ENCODE peak calls at places on chromosomes 13 and 19, in nine cellular contexts. H is AG10803; S is HT-29; J is iris pigment epithelial cell; C is activated CD4-positive, alpha-beta T cell treated with anti-CD3 and anti-CD28 coated beads, Interleukin-2, amount 10 ng/mL, durations not matched to agents 7 days and 5 days; F is T-helper 17 cell; B is GM04503; K is CD4-positive, alpha-beta memory T cell; D is stimulated activated CD4-positive, alpha-beta T cell treated with anti-CD3 and anti-CD28 coated beads, Interleukin-1b, Interleukin-23, amount 100 ng/mL, for 1 hour. A is an unnamed sample.

GRCh38 chr19:55579766-55580621 is 654 bp downstream of the ZNF579 start:
- DNase-seq in B (no peak), K (no peak), C (peak; percentile 26), J (peak; percentile 42), H (peak; percentile 36), S (peak; percentile 30), F (no peak), D (no peak), A (no peak)

GRCh38 chr13:99987180-99988047 is 5.8 kb downstream of the ZIC2 start:
- DNase-seq in F (no peak), H (no peak), S (no peak), K (no peak), J (no peak), D (no peak), C (no peak), B (no peak), A (no peak)

GRCh38 chr13:30292325-30292724 is 15.0 kb downstream of the KATNAL1 start:
- DNase-seq in K (no peak), H (no peak), F (no peak), S (no peak), D (no peak), B (no peak), C (no peak), J (no peak), A (no peak)

GRCh38 chr19:2761876-2762782 is 20.9 kb downstream of the SGTA start:
- DNase-seq in C (no peak), H (no peak), D (no peak), S (no peak), K (no peak), F (no peak), J (no peak), B (no peak), A (no peak)

GRCh38 chr13:107427531-107427930 is 787.8 kb downstream of the LIG4 start:
- DNase-seq in D (no peak), F (no peak), H (no peak), C (no peak), B (no peak), K (no peak), S (no peak), J (no peak), A (no peak)

GRCh38 chr13:49214917-49215376 is 5.2 kb upstream of the MLNR start:
- DNase-seq in J (peak; percentile 23), H (no peak), B (no peak), D (no peak), S (peak; percentile 48), F (no peak), C (peak; percentile 60), K (peak; percentile 48), A (peak; percentile 54)

GRCh38 chr19:34171539-34171876 is 796 bp upstream of the LSM14A start:
- DNase-seq in F (no peak), S (no peak), J (peak; percentile 88), C (no peak), B (peak; percentile 36), D (no peak), K (no peak), H (peak; percentile 77), A (no peak)

GRCh38 chr19:16068696-16069259 is 7.5 kb upstream of the TPM4 start:
- DNase-seq in F (no peak), S (no peak), B (no peak), C (no peak), D (no peak), H (no peak), J (no peak), K (no peak), A (no peak)

GRCh38 chr19:30564551-30565011 is 192.4 kb downstream of the ZNF536 start:
- DNase-seq in S (no peak), B (no peak), F (no peak), J (no peak), H (no peak), C (no peak), D (no peak), K (no peak), A (no peak)

GRCh38 chr13:67967031-67967430 is 736.9 kb upstream of the PCDH9 start:
- DNase-seq in B (no peak), K (no peak), H (no peak), S (no peak), F (no peak), D (no peak), J (no peak), C (no peak), A (no peak)

GRCh38 chr19:10896851-10897526 is 25.6 kb downstream of the CARM1 start:
- DNase-seq in J (peak; percentile 64), F (no peak), D (no peak), C (no peak), K (no peak), S (no peak), H (no peak), B (no peak), A (no peak)

GRCh38 chr19:19040417-19040816 is 7.0 kb downstream of the ARMC6 start:
- DNase-seq in S (no peak), B (peak; percentile 72), F (no peak), J (peak; percentile 92), D (no peak), K (no peak), C (no peak), H (peak; percentile 96), A (no peak)

GRCh38 chr19:35805518-35806102 is 7.0 kb downstream of the PRODH2 start:
- DNase-seq in S (no peak), C (no peak), F (no peak), D (no peak), H (no peak), J (no peak), K (no peak), B (no peak), A (no peak)

A was measured in MM.1S.